ENCODE peak calls at places on chromosomes 7 and 10, in five cellular contexts. C is C1 segment of cervical spinal cord, J is cerebellum, A is HEK293T, N is AG10803. B is an unnamed sample.

GRCh38 chr10:127832456-127832855 is 60.3 kb downstream of the CLRN3 start:
- DNase-seq in C (no peak), N (no peak), A (no peak), J (no peak), B (no peak)

GRCh38 chr10:38127812-38128211 is 33.7 kb downstream of the ZNF37A start:
- DNase-seq in A (no peak), N (peak), C (no peak), J (no peak), B (no peak)

GRCh38 chr10:72499697-72500096 is 126.2 kb downstream of the MICU1 start:
- DNase-seq in C (no peak), A (no peak), J (no peak), N (no peak), B (no peak)

GRCh38 chr7:116500071-116500853 is 724 bp downstream of the CAV2 start:
- DNase-seq in N (peak), A (peak), C (peak), J (no peak), B (peak)

GRCh38 chr10:131830446-131831130 is 70.2 kb upstream of the PPP2R2D start:
- DNase-seq in C (no peak), N (no peak), A (no peak), J (no peak), B (no peak)

GRCh38 chr7:41731486-41732278 is 28.8 kb upstream of the INHBA start:
- DNase-seq in A (no peak), C (peak), N (no peak), J (no peak), B (no peak)

GRCh38 chr10:114274616-114275453 is 35.8 kb downstream of the VWA2 start:
- DNase-seq in N (no peak), C (no peak), J (no peak), A (no peak), B (no peak)

GRCh38 chr10:66844176-66844947 is 81.5 kb upstream of the LRRTM3 start:
- DNase-seq in N (no peak), C (no peak), J (no peak), A (no peak), B (no peak)

GRCh38 chr10:100506596-100507356 is 12.9 kb downstream of the SEC31B start:
- DNase-seq in A (no peak), J (no peak), N (peak), C (no peak), B (peak)

GRCh38 chr7:73602721-73603651 is 21.3 kb downstream of the MLXIPL start:
- DNase-seq in J (no peak), C (peak), N (no peak), A (no peak), B (no peak)

GRCh38 chr7:117946201-117946633 is 73.0 kb upstream of the CTTNBP2 start:
- DNase-seq in N (no peak), J (peak), A (no peak), C (no peak), B (no peak)

GRCh38 chr7:117212969-117213877 is 109.6 kb downstream of the WNT2 start:
- DNase-seq in N (peak), C (peak), J (no peak), A (peak), B (peak)

GRCh38 chr10:100531761-100532160 is 2.1 kb upstream of the NDUFB8 start:
- DNase-seq in N (no peak), A (no peak), C (no peak), J (no peak), B (no peak)

GRCh38 chr7:70458195-70458695 is 673.7 kb upstream of the GALNT17 start:
- DNase-seq in N (no peak), J (no peak), A (no peak), C (no peak), B (no peak)

GRCh38 chr10:85293483-85293882 is 965.1 kb downstream of the CCSER2 start:
- DNase-seq in C (no peak), N (no peak), J (no peak), A (no peak), B (no peak)

GRCh38 chr10:11224792-11225448 is 207.2 kb downstream of the CELF2 start:
- DNase-seq in J (no peak), A (no peak), N (no peak), C (no peak), B (no peak)

GRCh38 chr7:133358728-133359127 is 105.8 kb downstream of the EXOC4 start:
- DNase-seq in C (no peak), A (no peak), J (no peak), N (peak), B (no peak)

GRCh38 chr10:77390481-77390891 is 247.1 kb downstream of the KCNMA1 start:
- DNase-seq in A (no peak), J (no peak), N (no peak), C (no peak), B (no peak)

GRCh38 chr10:110822708-110823291 is 48.9 kb upstream of the PDCD4 start:
- DNase-seq in A (no peak), N (no peak), J (peak), C (no peak), B (no peak)

GRCh38 chr7:150738092-150739044 is 1.1 kb downstream of the GIMAP5 start:
- DNase-seq in J (no peak), N (no peak), A (no peak), C (no peak), B (no peak)

GRCh38 chr10:121627810-121628209 is 29.6 kb upstream of the FGFR2 start:
- DNase-seq in J (no peak), C (no peak), A (no peak), N (peak), B (no peak)

GRCh38 chr7:98133621-98134266 is 27.1 kb downstream of the LMTK2 start:
- DNase-seq in J (no peak), C (no peak), A (no peak), N (peak), B (no peak)

GRCh38 chr7:105719919-105720318 is 138.6 kb upstream of the EFCAB10 start:
- DNase-seq in A (no peak), C (no peak), J (no peak), N (no peak), B (no peak)

GRCh38 chr7:2104107-2104710 is 128.5 kb downstream of the MAD1L1 start:
- DNase-seq in J (peak), A (peak), N (peak), C (peak), B (peak)

GRCh38 chr10:78960316-78960800 is 108.4 kb upstream of the ZMIZ1 start:
- DNase-seq in J (peak), A (no peak), C (peak), N (peak), B (no peak)